ENCODE peak calls at places on chromosomes 5 and 9, in four cellular contexts. One of them, this sample, is unnamed.

GRCh38 chr9:4246969-4247368 is 52.9 kb downstream of the GLIS3 start:
- DNase-seq in body of pancreas: no peak
- DNase-seq in fibroblast of pulmonary artery: no peak
- DNase-seq in right atrium auricular region: no peak
- DNase-seq in this sample: no peak

GRCh38 chr5:157471709-157472108 is 11.7 kb downstream of the NIPAL4 start:
- DNase-seq in body of pancreas: no peak
- DNase-seq in fibroblast of pulmonary artery: peak; percentile 46
- DNase-seq in right atrium auricular region: no peak
- DNase-seq in this sample: no peak

GRCh38 chr5:55104036-55104767 is 1.8 kb downstream of the GZMA start:
- DNase-seq in body of pancreas: no peak
- DNase-seq in fibroblast of pulmonary artery: no peak
- DNase-seq in right atrium auricular region: no peak
- DNase-seq in this sample: no peak

GRCh38 chr5:114325552-114325951 is 36.3 kb upstream of the KCNN2 start:
- DNase-seq in body of pancreas: peak; percentile 18
- DNase-seq in fibroblast of pulmonary artery: peak; percentile 13
- DNase-seq in right atrium auricular region: no peak
- DNase-seq in this sample: no peak

GRCh38 chr5:125696762-125697161 is 726.4 kb upstream of the GRAMD2B start:
- DNase-seq in body of pancreas: peak; percentile 11
- DNase-seq in fibroblast of pulmonary artery: peak; percentile 69
- DNase-seq in right atrium auricular region: no peak
- DNase-seq in this sample: no peak

GRCh38 chr9:35488566-35489312 is 1.2 kb upstream of the RUSC2 start:
- DNase-seq in body of pancreas: peak; percentile 57
- DNase-seq in fibroblast of pulmonary artery: no peak
- DNase-seq in right atrium auricular region: no peak
- DNase-seq in this sample: no peak

GRCh38 chr5:122999947-123000563 is 36.5 kb downstream of the PPIC start:
- DNase-seq in body of pancreas: peak; percentile 79
- DNase-seq in fibroblast of pulmonary artery: peak; percentile 51
- DNase-seq in right atrium auricular region: peak; percentile 60
- DNase-seq in this sample: no peak

GRCh38 chr9:13513710-13514444 is 234.4 kb upstream of the MPDZ start:
- DNase-seq in body of pancreas: no peak
- DNase-seq in fibroblast of pulmonary artery: peak; percentile 26
- DNase-seq in right atrium auricular region: no peak
- DNase-seq in this sample: no peak

GRCh38 chr9:129023036-129023907 is 4.9 kb downstream of the SH3GLB2 start:
- DNase-seq in body of pancreas: peak; percentile 41
- DNase-seq in fibroblast of pulmonary artery: peak; percentile 62
- DNase-seq in right atrium auricular region: peak; percentile 72
- DNase-seq in this sample: no peak

GRCh38 chr5:139295692-139296091 is 2.2 kb downstream of the MATR3 start:
- DNase-seq in body of pancreas: no peak
- DNase-seq in fibroblast of pulmonary artery: no peak
- DNase-seq in right atrium auricular region: no peak
- DNase-seq in this sample: no peak

GRCh38 chr9:110994771-110995241 is 43.5 kb downstream of the LPAR1 start:
- DNase-seq in body of pancreas: peak; percentile 31
- DNase-seq in fibroblast of pulmonary artery: no peak
- DNase-seq in right atrium auricular region: no peak
- DNase-seq in this sample: no peak

GRCh38 chr9:127102788-127103187 is 19.6 kb downstream of the ANGPTL2 start:
- DNase-seq in body of pancreas: no peak
- DNase-seq in fibroblast of pulmonary artery: no peak
- DNase-seq in right atrium auricular region: no peak
- DNase-seq in this sample: no peak

GRCh38 chr9:106820866-106821265 is 42.1 kb upstream of the ZNF462 start:
- DNase-seq in body of pancreas: no peak
- DNase-seq in fibroblast of pulmonary artery: no peak
- DNase-seq in right atrium auricular region: no peak
- DNase-seq in this sample: no peak

GRCh38 chr9:23825143-23825531 is 903 bp downstream of the ELAVL2 start:
- DNase-seq in body of pancreas: no peak
- DNase-seq in fibroblast of pulmonary artery: no peak
- DNase-seq in right atrium auricular region: no peak
- DNase-seq in this sample: no peak

GRCh38 chr5:140881889-140882590 is at the start of gene PCDHA13:
- DNase-seq in body of pancreas: peak; percentile 45
- DNase-seq in fibroblast of pulmonary artery: peak; percentile 7
- DNase-seq in right atrium auricular region: no peak
- DNase-seq in this sample: no peak

GRCh38 chr5:14532180-14532579 is 49.4 kb upstream of the OTULINL start:
- DNase-seq in body of pancreas: no peak
- DNase-seq in fibroblast of pulmonary artery: no peak
- DNase-seq in right atrium auricular region: peak; percentile 43
- DNase-seq in this sample: no peak

GRCh38 chr5:143217065-143217803 is 186.3 kb downstream of the NR3C1 start:
- DNase-seq in body of pancreas: no peak
- DNase-seq in fibroblast of pulmonary artery: peak; percentile 74
- DNase-seq in right atrium auricular region: no peak
- DNase-seq in this sample: no peak
- TF ChIP-seq CTCF in body of pancreas: no peak
- TF ChIP-seq CTCF in fibroblast of pulmonary artery: no peak
- TF ChIP-seq CTCF in right atrium auricular region: no peak
- TF ChIP-seq CTCF in this sample: no peak

DNA sequence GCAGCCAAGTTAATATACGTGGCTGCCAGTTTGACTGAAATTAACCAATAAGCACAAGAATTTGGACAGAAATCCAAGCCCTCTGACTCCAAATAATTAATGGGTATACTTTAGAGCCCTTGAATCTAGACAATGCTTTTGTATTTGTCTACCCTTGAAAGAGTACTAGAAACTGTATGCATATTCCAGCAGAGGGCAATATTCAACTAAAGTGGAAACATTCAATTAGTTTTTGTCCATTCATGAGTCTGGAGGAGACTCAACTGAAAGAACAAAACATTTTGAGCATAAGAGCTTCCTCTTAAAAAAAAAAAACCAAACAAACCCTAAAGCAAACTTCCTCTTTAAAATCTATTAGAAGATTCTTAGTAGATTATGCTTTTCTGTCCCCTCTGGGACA is 157.8 kb downstream of the ARHGEF28 start:
- DNase-seq in body of pancreas: no peak
- DNase-seq in fibroblast of pulmonary artery: peak; percentile 60
- DNase-seq in right atrium auricular region: no peak
- DNase-seq in this sample: no peak
- TF ChIP-seq CTCF in body of pancreas: peak; percentile 33
- TF ChIP-seq CTCF in fibroblast of pulmonary artery: peak; percentile 43
- TF ChIP-seq CTCF in right atrium auricular region: peak; percentile 29
- TF ChIP-seq CTCF in this sample: peak; percentile 58

GRCh38 chr5:134224905-134225779 is 731 bp downstream of the PPP2CA start:
- DNase-seq in body of pancreas: peak; percentile 57
- DNase-seq in fibroblast of pulmonary artery: peak; percentile 65
- DNase-seq in right atrium auricular region: no peak
- DNase-seq in this sample: peak; percentile 84
- TF ChIP-seq CTCF in body of pancreas: no peak
- TF ChIP-seq CTCF in fibroblast of pulmonary artery: no peak
- TF ChIP-seq CTCF in right atrium auricular region: peak; percentile 62
- TF ChIP-seq CTCF in this sample: no peak

GRCh38 chr9:78035369-78035993 is 3.9 kb upstream of the GNAQ start:
- DNase-seq in body of pancreas: peak; percentile 76
- DNase-seq in fibroblast of pulmonary artery: peak; percentile 92
- DNase-seq in right atrium auricular region: peak; percentile 72
- DNase-seq in this sample: no peak
- TF ChIP-seq CTCF in body of pancreas: peak; percentile 84
- TF ChIP-seq CTCF in fibroblast of pulmonary artery: peak; percentile 87
- TF ChIP-seq CTCF in right atrium auricular region: peak; percentile 85
- TF ChIP-seq CTCF in this sample: peak; percentile 92